ENCODE peak calls at places on chromosomes 7 and 10, in six cellular contexts. O, X, Z, I, S and V are unnamed samples.

GRCh38 chr7:123787227-123788007 is 38.6 kb upstream of the WASL start:
- DNase-seq in O (no peak), X (no peak), Z (no peak), I (no peak), S (no peak), V (no peak)

GRCh38 chr7:108630002-108630401 is 60.3 kb downstream of the DNAJB9 start:
- DNase-seq in O (no peak), X (no peak), Z (no peak), I (no peak), S (no peak), V (no peak)

GRCh38 chr7:158843775-158844174 is 12.6 kb upstream of the DYNC2I1 start:
- DNase-seq in O (no peak), X (no peak), Z (no peak), I (no peak), S (no peak), V (no peak)

GRCh38 chr10:48651293-48651692 is 33.4 kb upstream of the WDFY4 start:
- DNase-seq in O (no peak), X (no peak), Z (no peak), I (no peak), S (no peak), V (no peak)

GRCh38 chr10:104824378-104825006 is 183.4 kb downstream of the SORCS3 start:
- DNase-seq in O (no peak), X (no peak), Z (peak), I (peak), S (no peak), V (no peak)

GRCh38 chr7:5636914-5637313 is 144.5 kb downstream of the RNF216 start:
- DNase-seq in O (no peak), X (peak), Z (no peak), I (peak), S (no peak), V (no peak)

GRCh38 chr7:125279956-125280355 is 350.3 kb upstream of the POT1 start:
- DNase-seq in O (no peak), X (no peak), Z (no peak), I (no peak), S (no peak), V (no peak)

GRCh38 chr10:90347239-90347638 is 510.6 kb downstream of the HTR7 start:
- DNase-seq in O (no peak), X (no peak), Z (no peak), I (no peak), S (no peak), V (no peak)

GRCh38 chr10:37495415-37495814 is 362.0 kb downstream of the ZNF248 start:
- DNase-seq in O (no peak), X (no peak), Z (peak), I (no peak), S (no peak), V (no peak)

GRCh38 chr7:12570148-12570528 is 382 bp upstream of the SCIN start:
- DNase-seq in O (peak), X (no peak), Z (no peak), I (no peak), S (no peak), V (no peak)

GRCh38 chr10:1519391-1519790 is 217.9 kb downstream of the ADARB2 start:
- DNase-seq in O (no peak), X (no peak), Z (no peak), I (no peak), S (no peak), V (no peak)

GRCh38 chr7:82477733-82478515 is 34.3 kb upstream of the CACNA2D1 start:
- DNase-seq in O (no peak), X (no peak), Z (no peak), I (no peak), S (no peak), V (no peak)

GRCh38 chr7:32941996-32942782 is 15.1 kb upstream of the FKBP9 start:
- DNase-seq in O (peak), X (no peak), Z (no peak), I (no peak), S (peak), V (no peak)

GRCh38 chr10:114391599-114391998 is 12.7 kb downstream of the AFAP1L2 start:
- DNase-seq in O (no peak), X (no peak), Z (no peak), I (no peak), S (no peak), V (no peak)

GRCh38 chr7:76515999-76516443 is 5.7 kb downstream of the UPK3B start:
- DNase-seq in O (peak), X (no peak), Z (peak), I (no peak), S (no peak), V (no peak)

GRCh38 chr10:71980181-71981023 is 16.2 kb downstream of the CHST3 start:
- DNase-seq in O (no peak), X (no peak), Z (no peak), I (no peak), S (no peak), V (no peak)

GRCh38 chr7:129778770-129779601 is 167.5 kb downstream of the NRF1 start:
- DNase-seq in O (no peak), X (no peak), Z (no peak), I (no peak), S (no peak), V (no peak)
- TF ChIP-seq CTCF in O (no peak), X (no peak), Z (peak), I (no peak), S (no peak), V (no peak)

DNA sequence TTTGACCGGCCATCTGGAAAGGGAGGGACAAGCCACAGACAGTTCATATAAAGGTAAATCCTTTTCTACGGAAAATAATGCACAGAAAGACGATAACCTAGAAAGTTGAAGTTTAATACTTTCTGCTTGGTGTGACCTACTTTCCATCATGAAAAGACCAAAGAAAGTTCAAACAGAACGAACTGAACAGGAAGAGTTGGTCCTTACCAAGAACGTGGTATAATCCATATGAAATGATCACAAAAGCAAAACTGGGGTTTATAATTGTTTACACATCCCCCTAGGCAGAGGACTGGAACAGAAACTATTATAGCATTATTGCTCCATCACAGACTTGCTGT is 105.4 kb downstream of the ST8SIA6 start:
- DNase-seq in O (no peak), X (no peak), Z (no peak), I (no peak), S (no peak), V (no peak)
- H3K4me3 ChIP-seq in O (peak), X (no peak), Z (no peak), I (no peak), S (no peak), V (no peak)

DNA sequence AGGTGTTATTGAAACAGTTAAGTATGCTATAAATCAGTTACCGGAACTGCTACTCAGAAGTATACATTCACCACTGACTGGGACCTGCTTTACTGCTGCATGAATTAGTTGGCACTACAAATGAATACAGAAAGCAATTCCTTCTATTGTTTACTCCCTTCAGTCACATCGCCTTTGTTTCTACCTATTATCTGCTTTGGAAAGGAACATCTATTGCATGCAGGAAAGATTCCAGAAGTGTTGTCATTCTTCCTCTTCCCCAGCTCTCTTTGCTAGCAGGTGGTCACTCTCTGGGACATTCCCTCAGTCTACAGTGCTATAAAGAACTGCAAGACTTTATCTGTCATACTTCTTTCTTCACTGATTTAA is 131.3 kb downstream of the ANK3 start:
- DNase-seq in O (no peak), X (no peak), Z (no peak), I (no peak), S (no peak), V (no peak)
- TF ChIP-seq CTCF in O (no peak), X (no peak), Z (no peak), I (no peak), S (no peak), V (no peak)

GRCh38 chr7:130845581-130846085 is 111.6 kb upstream of the KLF14 start:
- DNase-seq in O (no peak), X (peak), Z (no peak), I (peak), S (no peak), V (no peak)

GRCh38 chr7:130841416-130841815 is 107.4 kb upstream of the KLF14 start:
- DNase-seq in O (no peak), X (no peak), Z (peak), I (no peak), S (peak), V (no peak)

GRCh38 chr7:130840599-130840998 is 106.6 kb upstream of the KLF14 start:
- DNase-seq in O (no peak), X (no peak), Z (no peak), I (no peak), S (no peak), V (no peak)

GRCh38 chr7:130843703-130844102 is 109.7 kb upstream of the KLF14 start:
- DNase-seq in O (no peak), X (no peak), Z (no peak), I (no peak), S (no peak), V (no peak)

DNA sequence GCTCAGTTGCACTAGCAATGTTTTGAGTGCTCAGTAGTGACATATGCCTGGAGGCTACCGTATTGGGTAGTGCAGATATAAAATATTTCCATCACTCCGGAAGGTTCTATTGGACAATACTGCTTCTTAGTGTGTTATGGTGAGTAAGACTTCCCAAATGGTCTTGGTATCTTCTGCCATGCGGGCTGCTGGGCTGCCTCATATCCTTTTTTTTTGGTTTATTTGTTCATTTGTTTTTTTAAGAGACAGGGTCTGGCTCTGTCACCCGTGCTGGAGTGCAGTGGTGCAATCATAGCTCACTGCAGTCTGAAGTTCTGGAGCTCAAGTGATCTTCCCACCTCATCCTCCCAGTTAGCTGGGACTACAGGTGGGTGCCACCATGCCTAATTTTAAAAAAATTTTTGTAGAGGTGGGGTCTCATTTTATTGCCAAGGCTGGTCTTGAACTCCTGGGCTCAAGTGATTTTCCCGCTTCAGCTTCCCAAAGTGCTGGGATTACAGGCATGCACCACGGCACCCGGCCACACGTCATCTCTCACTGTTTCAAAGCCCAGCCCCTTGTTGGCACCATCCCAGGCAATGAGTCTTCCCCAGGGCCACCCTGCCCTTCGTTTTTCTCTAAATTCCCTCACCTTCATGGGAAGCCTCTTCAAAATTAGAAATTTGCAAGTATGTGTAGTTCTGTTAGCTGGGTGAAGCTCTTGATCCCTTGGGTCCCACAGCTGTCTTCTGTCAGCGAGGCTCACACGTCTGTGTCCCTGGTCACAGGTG is 111.0 kb upstream of the KLF14 start:
- DNase-seq in O (no peak), X (no peak), Z (no peak), I (peak), S (no peak), V (no peak)
- H3K4me3 ChIP-seq in O (no peak), X (no peak), Z (no peak), I (peak), S (no peak), V (no peak)

GRCh38 chr10:97188234-97188847 is 2.6 kb upstream of the SLIT1 start:
- DNase-seq in O (peak), X (no peak), Z (no peak), I (no peak), S (no peak), V (no peak)

GRCh38 chr10:97183314-97183713 is 2.4 kb downstream of the SLIT1 start:
- DNase-seq in O (no peak), X (no peak), Z (no peak), I (no peak), S (no peak), V (no peak)

GRCh38 chr10:97186911-97187310 is 1.2 kb upstream of the SLIT1 start:
- DNase-seq in O (peak), X (no peak), Z (no peak), I (no peak), S (no peak), V (no peak)

GRCh38 chr10:97184971-97185325 is 811 bp downstream of the SLIT1 start:
- DNase-seq in O (peak), X (no peak), Z (no peak), I (no peak), S (no peak), V (no peak)

GRCh38 chr10:97185326-97186058 is at the start of gene SLIT1:
- DNase-seq in O (peak), X (no peak), Z (no peak), I (no peak), S (no peak), V (no peak)
- TF ChIP-seq CTCF in O (no peak), X (no peak), Z (no peak), I (no peak), S (no peak), V (no peak)